ENCODE peak calls at places on chromosomes 1 and 21, in eight cellular contexts. O, M, Q, E, D, Z, S and V are unnamed samples. For H3K4me1, the result is how much of the 10 kb centered on the place peaks cover.

GRCh38 chr1:226549094-226549936 is 751 bp downstream of the STUM start:
- DNase-seq in E (peak), M (no peak), D (no peak), Q (no peak), O (peak), Z (no peak), S (no peak), V (no peak)

GRCh38 chr1:186578325-186579016 is 101.8 kb downstream of the PTGS2 start:
- DNase-seq in E (no peak), M (no peak), O (no peak), Z (no peak), D (no peak), S (no peak), Q (no peak), V (peak)

GRCh38 chr21:45516071-45516670 is 26.1 kb downstream of the SLC19A1 start:
- DNase-seq in O (no peak), M (no peak), Z (no peak), S (no peak), D (peak), E (peak), Q (no peak), V (no peak)

GRCh38 chr1:34663031-34663430 is 91.8 kb upstream of the GJB5 start:
- DNase-seq in D (no peak), M (no peak), E (no peak), Q (no peak), O (no peak), S (no peak), Z (no peak), V (no peak)

GRCh38 chr1:164787834-164788231 is 228.8 kb downstream of the PBX1 start:
- DNase-seq in Z (no peak), E (no peak), M (no peak), D (no peak), S (no peak), Q (no peak), O (no peak), V (peak)

GRCh38 chr1:243924588-243925349 is 74.7 kb upstream of the AKT3 start:
- DNase-seq in S (no peak), E (no peak), Z (no peak), Q (no peak), D (no peak), M (no peak), O (no peak), V (no peak)

GRCh38 chr1:25644962-25645361 is 28.4 kb downstream of the MAN1C1 start:
- DNase-seq in S (no peak), M (no peak), Z (no peak), E (no peak), O (no peak), Q (no peak), D (no peak), V (no peak)

GRCh38 chr1:213541641-213542040 is 446.1 kb upstream of the PROX1 start:
- DNase-seq in M (no peak), S (no peak), Z (no peak), D (no peak), Q (no peak), O (no peak), E (no peak), V (no peak)

GRCh38 chr1:222373831-222374603 is 173.9 kb downstream of the HHIPL2 start:
- DNase-seq in O (no peak), M (no peak), D (no peak), E (no peak), Z (no peak), Q (no peak), S (no peak), V (no peak)

GRCh38 chr1:220281159-220281574 is 8.9 kb upstream of the RAB3GAP2 start:
- DNase-seq in Q (no peak), M (no peak), O (no peak), S (no peak), E (no peak), D (no peak), Z (peak), V (peak)

GRCh38 chr1:201721131-201722049 is 107.6 kb upstream of the IPO9 start:
- DNase-seq in S (no peak), D (peak), O (no peak), M (no peak), E (no peak), Z (peak), Q (no peak), V (no peak)

GRCh38 chr1:242129103-242129502 is 130.2 kb upstream of the MAP1LC3C start:
- DNase-seq in S (no peak), E (no peak), D (no peak), M (no peak), Q (no peak), Z (no peak), O (no peak), V (no peak)
- TF ChIP-seq CTCF in S (no peak), E (no peak), D (no peak), M (no peak), Q (no peak), Z (no peak), O (no peak), V (no peak)

GRCh38 chr1:179168526-179168925 is 61.0 kb downstream of the ABL2 start:
- DNase-seq in Z (no peak), Q (no peak), M (no peak), O (no peak), S (no peak), E (no peak), D (no peak), V (no peak)

GRCh38 chr1:179167955-179168354 is 61.5 kb downstream of the ABL2 start:
- DNase-seq in E (no peak), S (no peak), Q (no peak), M (no peak), D (no peak), Z (no peak), O (no peak), V (no peak)

GRCh38 chr1:179169616-179170467 is 59.6 kb downstream of the ABL2 start:
- DNase-seq in D (no peak), M (no peak), O (no peak), E (no peak), Z (peak), S (no peak), Q (no peak), V (no peak)

GRCh38 chr1:179166663-179167417 is 62.6 kb downstream of the ABL2 start:
- DNase-seq in E (no peak), Z (peak), D (no peak), M (no peak), Q (no peak), O (no peak), S (no peak), V (no peak)

GRCh38 chr1:179167418-179167777 is 62.1 kb downstream of the ABL2 start:
- DNase-seq in D (no peak), M (no peak), Q (no peak), Z (no peak), O (no peak), E (no peak), S (no peak), V (no peak)
- H3K4me1 ChIP-seq in D (under half), M (under half), Q (under half), Z (under half), O (under half), E (under half), S (under half), V (under half)

GRCh38 chr1:24491577-24492360 is 10.9 kb upstream of the RCAN3 start:
- DNase-seq in Q (no peak), O (no peak), M (no peak), S (no peak), Z (no peak), E (no peak), D (no peak), V (no peak)
- TF ChIP-seq CTCF in Q (no peak), O (no peak), M (no peak), S (no peak), Z (no peak), E (no peak), D (no peak), V (no peak)

DNA sequence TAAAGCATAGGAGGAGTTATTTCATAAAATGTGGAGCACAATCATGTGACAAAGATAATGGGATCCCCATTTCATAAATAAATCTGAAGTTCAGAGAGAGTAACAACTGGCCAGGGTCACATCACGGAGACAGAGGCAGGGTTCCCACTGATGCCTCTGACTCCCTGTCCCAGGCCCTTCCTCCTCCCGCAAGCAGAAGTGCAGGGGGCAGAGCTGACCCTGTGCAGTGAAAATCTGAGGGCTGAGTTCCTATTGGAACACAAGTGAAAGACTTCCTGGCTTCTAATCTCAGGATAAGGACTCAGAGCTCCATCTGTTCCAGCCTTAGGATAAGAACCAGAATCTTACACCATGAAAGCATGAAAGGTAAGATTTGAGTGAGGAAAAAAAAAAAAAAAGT is 22.0 kb downstream of the SELL start:
- DNase-seq in O (no peak), E (no peak), Z (no peak), M (no peak), D (no peak), S (no peak), Q (no peak), V (no peak)
- H3K4me1 ChIP-seq in O (under half), E (under half), Z (under half), M (under half), D (under half), S (under half), Q (under half), V (under half)

GRCh38 chr1:11059166-11059989 is 440 bp downstream of the SRM start:
- DNase-seq in Z (no peak), M (no peak), S (no peak), E (no peak), O (peak), D (no peak), Q (no peak), V (peak)

GRCh38 chr1:11058595-11059165 is 1.1 kb downstream of the SRM start:
- DNase-seq in E (no peak), D (no peak), O (peak), Q (peak), S (no peak), Z (no peak), M (peak), V (no peak)

GRCh38 chr1:11058026-11058425 is 1.8 kb downstream of the SRM start:
- DNase-seq in Z (no peak), E (no peak), Q (no peak), S (no peak), D (no peak), O (no peak), M (no peak), V (no peak)

GRCh38 chr1:11061652-11062365 is 2.0 kb upstream of the SRM start:
- DNase-seq in S (no peak), E (no peak), O (no peak), M (no peak), D (peak), Q (no peak), Z (no peak), V (no peak)

GRCh38 chr1:11059990-11060948 is at the start of gene SRM:
- DNase-seq in M (peak), D (peak), O (peak), Q (peak), E (peak), Z (peak), S (no peak), V (peak)
- TF ChIP-seq CTCF in M (no peak), D (no peak), O (peak), Q (peak), E (peak), Z (peak), S (no peak), V (no peak)

GRCh38 chr1:228089520-228090380 is 7.2 kb downstream of the ARF1 start:
- DNase-seq in O (peak), S (no peak), M (peak), D (peak), Q (peak), Z (no peak), E (peak), V (no peak)
- H3K4me1 ChIP-seq in O (half or more), S (half or more), M (half or more), D (under half), Q (half or more), Z (under half), E (half or more), V (under half)

DNA sequence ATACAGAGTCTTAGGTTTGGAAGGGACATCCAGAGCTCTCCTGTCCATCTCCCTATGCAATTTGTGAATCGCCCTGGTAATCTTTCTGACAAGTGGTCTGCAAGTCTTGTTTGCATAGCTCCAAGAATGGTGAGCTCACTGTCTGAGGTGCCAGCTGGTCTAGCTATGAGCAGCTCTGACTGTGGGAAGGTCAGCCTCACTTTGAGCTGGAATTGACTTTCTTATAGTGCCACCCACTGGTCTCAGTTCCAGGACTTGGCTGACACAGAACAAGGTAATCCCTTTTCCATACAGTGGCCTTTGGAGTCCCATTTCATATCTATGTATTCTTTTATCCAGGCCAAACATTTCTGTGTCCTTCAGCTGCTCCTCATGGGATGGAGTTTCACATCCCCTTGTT is 95.6 kb upstream of the C8B start:
- DNase-seq in M (peak), E (no peak), D (no peak), O (no peak), S (no peak), Q (no peak), Z (peak), V (peak)
- TF ChIP-seq CTCF in M (no peak), E (no peak), D (no peak), O (no peak), S (no peak), Q (no peak), Z (no peak), V (no peak)

DNA sequence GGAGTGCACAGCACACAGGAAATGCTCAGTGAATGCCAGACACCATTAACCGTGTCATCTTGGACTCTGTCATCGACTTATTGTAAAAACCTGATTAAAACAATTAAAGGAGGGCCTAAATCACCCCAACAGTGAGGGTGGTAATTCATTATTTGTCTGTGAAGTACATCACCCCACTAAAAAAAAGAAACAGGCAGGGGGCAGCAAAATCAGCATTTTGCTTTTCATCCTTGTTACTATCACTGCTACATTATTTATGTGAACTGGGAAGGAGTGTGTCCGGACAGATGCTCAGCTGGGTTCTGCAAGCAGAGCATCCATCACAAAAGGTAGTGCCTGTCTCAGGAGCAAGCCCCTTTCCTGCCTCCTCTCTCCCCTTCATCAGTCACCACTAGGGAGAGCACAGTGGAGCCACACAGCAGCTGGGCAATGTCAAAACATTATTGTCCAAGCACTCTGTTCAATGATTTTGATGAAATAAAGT is 98.5 kb downstream of the RERE start:
- DNase-seq in Q (no peak), M (no peak), D (no peak), S (no peak), O (no peak), Z (no peak), E (no peak), V (no peak)
- H3K4me1 ChIP-seq in Q (under half), M (half or more), D (under half), S (under half), O (under half), Z (under half), E (under half), V (under half)